ENCODE peak calls at places on chromosomes 6 and 20, in six cellular contexts. One of them, this sample, is unnamed.

GRCh38 chr20:2671977-2672376 is 8.0 kb upstream of the IDH3B start:
- DNase-seq in stimulated activated effector memory CD8-positive, alpha-beta T cell treated with anti-CD3 and anti-CD28 coated beads, Interleukin-12 subunit alpha, Interleukin-12 subunit beta, amount 100 ng/mL, for 72 hours: no peak
- DNase-seq in HuH-7: no peak
- DNase-seq in HCEC 1CT: no peak
- DNase-seq in astrocyte of the spinal cord: no peak
- DNase-seq in SHP77: no peak
- DNase-seq in this sample: no peak

GRCh38 chr6:101393291-101394251 is at the start of gene GRIK2:
- DNase-seq in HuH-7: peak
- DNase-seq in stimulated activated effector memory CD8-positive, alpha-beta T cell treated with anti-CD3 and anti-CD28 coated beads, Interleukin-12 subunit alpha, Interleukin-12 subunit beta, amount 100 ng/mL, for 72 hours: no peak
- DNase-seq in astrocyte of the spinal cord: peak
- DNase-seq in SHP77: peak
- DNase-seq in HCEC 1CT: peak
- DNase-seq in this sample: peak

GRCh38 chr20:25309395-25310267 is 61.7 kb downstream of the PYGB start:
- DNase-seq in SHP77: peak
- DNase-seq in HuH-7: no peak
- DNase-seq in astrocyte of the spinal cord: peak
- DNase-seq in HCEC 1CT: peak
- DNase-seq in stimulated activated effector memory CD8-positive, alpha-beta T cell treated with anti-CD3 and anti-CD28 coated beads, Interleukin-12 subunit alpha, Interleukin-12 subunit beta, amount 100 ng/mL, for 72 hours: no peak
- DNase-seq in this sample: no peak

GRCh38 chr20:44471481-44471882 is 4.2 kb upstream of the TTPAL start:
- DNase-seq in stimulated activated effector memory CD8-positive, alpha-beta T cell treated with anti-CD3 and anti-CD28 coated beads, Interleukin-12 subunit alpha, Interleukin-12 subunit beta, amount 100 ng/mL, for 72 hours: no peak
- DNase-seq in astrocyte of the spinal cord: peak
- DNase-seq in HCEC 1CT: peak
- DNase-seq in SHP77: no peak
- DNase-seq in HuH-7: peak
- DNase-seq in this sample: no peak

GRCh38 chr20:47591231-47591630 is 89.5 kb downstream of the NCOA3 start:
- DNase-seq in HCEC 1CT: no peak
- DNase-seq in astrocyte of the spinal cord: no peak
- DNase-seq in stimulated activated effector memory CD8-positive, alpha-beta T cell treated with anti-CD3 and anti-CD28 coated beads, Interleukin-12 subunit alpha, Interleukin-12 subunit beta, amount 100 ng/mL, for 72 hours: no peak
- DNase-seq in SHP77: no peak
- DNase-seq in HuH-7: no peak
- DNase-seq in this sample: no peak

GRCh38 chr6:43682724-43683429 is 4.7 kb downstream of the MRPS18A start:
- DNase-seq in astrocyte of the spinal cord: no peak
- DNase-seq in stimulated activated effector memory CD8-positive, alpha-beta T cell treated with anti-CD3 and anti-CD28 coated beads, Interleukin-12 subunit alpha, Interleukin-12 subunit beta, amount 100 ng/mL, for 72 hours: no peak
- DNase-seq in SHP77: no peak
- DNase-seq in HuH-7: no peak
- DNase-seq in HCEC 1CT: no peak
- DNase-seq in this sample: no peak

GRCh38 chr6:26187981-26188635 is 100.9 kb downstream of the HFE start:
- DNase-seq in HuH-7: no peak
- DNase-seq in astrocyte of the spinal cord: no peak
- DNase-seq in HCEC 1CT: peak
- DNase-seq in SHP77: no peak
- DNase-seq in stimulated activated effector memory CD8-positive, alpha-beta T cell treated with anti-CD3 and anti-CD28 coated beads, Interleukin-12 subunit alpha, Interleukin-12 subunit beta, amount 100 ng/mL, for 72 hours: peak
- DNase-seq in this sample: no peak

GRCh38 chr20:24100370-24101011 is 111.9 kb upstream of the GGTLC1 start:
- DNase-seq in stimulated activated effector memory CD8-positive, alpha-beta T cell treated with anti-CD3 and anti-CD28 coated beads, Interleukin-12 subunit alpha, Interleukin-12 subunit beta, amount 100 ng/mL, for 72 hours: peak
- DNase-seq in HuH-7: peak
- DNase-seq in SHP77: peak
- DNase-seq in astrocyte of the spinal cord: peak
- DNase-seq in HCEC 1CT: no peak
- DNase-seq in this sample: no peak

GRCh38 chr20:38155811-38156210 is 9.3 kb downstream of the TGM2 start:
- DNase-seq in HCEC 1CT: no peak
- DNase-seq in HuH-7: no peak
- DNase-seq in stimulated activated effector memory CD8-positive, alpha-beta T cell treated with anti-CD3 and anti-CD28 coated beads, Interleukin-12 subunit alpha, Interleukin-12 subunit beta, amount 100 ng/mL, for 72 hours: no peak
- DNase-seq in astrocyte of the spinal cord: no peak
- DNase-seq in SHP77: no peak
- DNase-seq in this sample: no peak

GRCh38 chr6:155341130-155341828 is 27.0 kb upstream of the TFB1M start:
- DNase-seq in HuH-7: no peak
- DNase-seq in SHP77: no peak
- DNase-seq in HCEC 1CT: peak
- DNase-seq in stimulated activated effector memory CD8-positive, alpha-beta T cell treated with anti-CD3 and anti-CD28 coated beads, Interleukin-12 subunit alpha, Interleukin-12 subunit beta, amount 100 ng/mL, for 72 hours: no peak
- DNase-seq in astrocyte of the spinal cord: peak
- DNase-seq in this sample: no peak

GRCh38 chr6:5536644-5537043 is 275.3 kb downstream of the FARS2 start:
- DNase-seq in SHP77: no peak
- DNase-seq in astrocyte of the spinal cord: no peak
- DNase-seq in HuH-7: no peak
- DNase-seq in stimulated activated effector memory CD8-positive, alpha-beta T cell treated with anti-CD3 and anti-CD28 coated beads, Interleukin-12 subunit alpha, Interleukin-12 subunit beta, amount 100 ng/mL, for 72 hours: no peak
- DNase-seq in HCEC 1CT: no peak
- DNase-seq in this sample: no peak

GRCh38 chr20:58447733-58448391 is 58.8 kb downstream of the VAPB start:
- DNase-seq in HCEC 1CT: peak
- DNase-seq in HuH-7: peak
- DNase-seq in SHP77: peak
- DNase-seq in stimulated activated effector memory CD8-positive, alpha-beta T cell treated with anti-CD3 and anti-CD28 coated beads, Interleukin-12 subunit alpha, Interleukin-12 subunit beta, amount 100 ng/mL, for 72 hours: peak
- DNase-seq in astrocyte of the spinal cord: peak
- DNase-seq in this sample: no peak

This sample was measured in NCI-H1417 treated with DMSO at 0.1 percent for 48 hours.